ENCODE peak calls at places on chromosomes 11 and 22, in four cellular contexts. J is AG04450, U is endothelial cell of umbilical vein, Q is upper lobe of left lung. L is an unnamed sample.

GRCh38 chr22:25726241-25726640 is 15.7 kb upstream of the MYO18B start:
- DNase-seq in U (peak; percentile 37), Q (no peak), J (no peak), L (peak; percentile 20)

GRCh38 chr11:108148549-108148948 is 27.2 kb downstream of the ACAT1 start:
- DNase-seq in J (no peak), U (no peak), Q (no peak), L (no peak)

GRCh38 chr11:28472904-28473303 is 364.7 kb downstream of the METTL15 start:
- DNase-seq in U (no peak), J (no peak), Q (no peak), L (no peak)

GRCh38 chr11:126268361-126268707 is 361 bp downstream of the SRPRA start:
- DNase-seq in Q (no peak), J (no peak), U (no peak), L (no peak)

GRCh38 chr22:47613606-47614350 is 851.3 kb downstream of the TBC1D22A start:
- DNase-seq in J (no peak), Q (no peak), U (no peak), L (no peak)

GRCh38 chr22:50671641-50672040 is 982 bp upstream of the SHANK3 start:
- DNase-seq in U (peak; percentile 56), J (no peak), Q (no peak), L (no peak)

GRCh38 chr22:42769238-42769573 is 48.5 kb upstream of the A4GALT start:
- DNase-seq in Q (no peak), J (no peak), U (no peak), L (no peak)

GRCh38 chr11:235180-235997 is 753 bp downstream of the SIRT3 start:
- DNase-seq in J (no peak), Q (no peak), U (no peak), L (no peak)

GRCh38 chr11:32148824-32149223 is 58.0 kb downstream of the RCN1 start:
- DNase-seq in U (no peak), Q (no peak), J (no peak), L (no peak)

GRCh38 chr22:27986459-27986858 is 67.4 kb upstream of the PITPNB start:
- DNase-seq in J (no peak), U (no peak), Q (no peak), L (no peak)

GRCh38 chr11:85756401-85757200 is 54.3 kb downstream of the SYTL2 start:
- DNase-seq in U (no peak), J (no peak), Q (no peak), L (no peak)

GRCh38 chr11:127202105-127202504 is 201.5 kb upstream of the KIRREL3 start:
- DNase-seq in J (no peak), Q (no peak), U (no peak), L (no peak)

GRCh38 chr22:24953294-24954113 is 988 bp downstream of the KIAA1671 start:
- DNase-seq in U (peak; percentile 27), J (no peak), Q (peak; percentile 39), L (no peak)

GRCh38 chr22:21018314-21018713 is 3.3 kb downstream of the P2RX6 start:
- DNase-seq in Q (no peak), J (no peak), U (no peak), L (no peak)

GRCh38 chr11:85955531-85955930 is 100.3 kb downstream of the CCDC83 start:
- DNase-seq in J (peak; percentile 39), U (no peak), Q (no peak), L (no peak)

DNA sequence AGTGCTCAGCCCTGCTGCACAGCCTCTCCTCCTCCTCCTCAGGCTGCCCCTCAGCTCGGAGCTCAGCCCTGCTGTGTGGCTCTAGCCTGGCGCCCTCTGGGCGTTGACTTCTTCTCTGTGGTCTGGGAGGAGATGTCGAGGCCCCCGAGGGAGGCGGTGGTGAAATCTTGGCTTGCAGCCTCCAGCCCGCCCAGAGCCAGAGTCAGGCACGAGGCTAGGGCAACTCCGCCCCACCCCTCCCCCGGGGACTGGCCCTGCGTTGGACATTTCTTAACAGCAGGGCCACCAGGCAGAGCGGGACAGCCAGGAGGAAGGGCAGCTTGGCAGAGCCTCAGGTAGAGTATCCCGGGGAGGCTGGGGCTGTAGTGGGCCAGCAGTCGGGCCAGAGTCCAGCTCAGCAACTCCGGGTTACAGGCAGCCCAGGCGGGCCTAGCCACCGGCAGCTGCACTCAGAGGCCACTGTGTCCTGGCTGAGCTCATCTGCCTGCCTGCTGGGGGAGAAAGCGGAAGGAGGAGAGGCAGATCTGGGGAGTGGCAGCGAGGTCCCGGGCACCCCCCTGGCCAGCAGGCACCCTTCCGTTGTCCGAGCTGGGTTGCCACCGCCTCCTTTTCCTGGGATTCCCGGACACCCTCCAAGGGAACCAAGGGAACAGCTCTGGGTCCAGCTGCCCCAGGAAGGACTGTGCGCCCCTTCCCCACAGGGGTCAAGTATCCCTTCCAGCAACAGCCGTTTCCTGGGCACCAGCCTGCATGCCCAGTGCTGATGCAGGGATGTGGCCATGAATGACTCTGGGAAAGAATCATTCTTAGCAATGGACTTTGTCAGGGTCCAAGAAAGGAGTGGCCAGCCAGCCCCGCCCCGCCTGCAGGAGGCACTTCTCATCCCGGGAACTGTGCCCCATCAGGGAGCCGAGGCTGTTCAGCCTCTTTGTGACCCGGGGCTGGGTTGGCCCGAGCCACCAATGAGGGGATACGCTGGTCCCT is at the start of gene ALDH3B1:
- DNase-seq in U (peak; percentile 40), J (no peak), Q (peak; percentile 98), L (no peak)
- TF ChIP-seq CTCF in U (no peak), J (no peak), Q (peak; percentile 39), L (no peak)

GRCh38 chr11:44387825-44388224 is 77.9 kb upstream of the ALX4 start:
- DNase-seq in J (no peak), U (no peak), Q (no peak), L (no peak)
- TF ChIP-seq CTCF in J (no peak), U (no peak), Q (no peak), L (no peak)

GRCh38 chr11:42976636-42977217 is 335.1 kb upstream of the API5 start:
- DNase-seq in Q (no peak), J (no peak), U (no peak), L (no peak)

GRCh38 chr11:42972741-42973140 is 339.1 kb upstream of the API5 start:
- DNase-seq in J (no peak), U (no peak), Q (no peak), L (no peak)

GRCh38 chr11:42974510-42974909 is 337.3 kb upstream of the API5 start:
- DNase-seq in J (no peak), Q (no peak), U (no peak), L (no peak)
- TF ChIP-seq CTCF in J (no peak), Q (no peak), U (no peak), L (peak; percentile 34)

DNA sequence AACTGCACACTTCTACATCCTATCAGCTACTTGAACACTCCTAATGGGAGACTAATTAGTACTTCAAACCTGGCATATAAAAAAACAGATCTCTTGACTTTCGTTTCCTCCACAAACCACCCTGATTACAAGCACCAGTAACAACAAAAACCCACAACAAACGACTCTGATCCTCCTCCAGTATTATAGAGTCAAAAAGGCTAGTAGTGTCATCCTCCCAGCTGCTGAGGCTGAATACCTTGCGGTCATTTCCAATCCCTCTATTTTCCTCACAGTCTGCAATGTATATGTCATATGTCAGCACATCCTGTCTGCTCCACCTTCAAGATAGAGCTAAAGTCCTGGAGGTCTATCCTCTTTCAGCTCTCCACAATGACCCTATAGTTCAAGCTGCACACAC is 688.9 kb upstream of the RAG2 start:
- DNase-seq in U (no peak), J (no peak), Q (no peak), L (no peak)
- TF ChIP-seq CTCF in U (no peak), J (no peak), Q (no peak), L (no peak)

GRCh38 chr11:120172054-120172881 is 34.4 kb upstream of the TRIM29 start:
- DNase-seq in U (peak; percentile 39), J (no peak), Q (peak; percentile 57), L (peak; percentile 81)

GRCh38 chr11:120178441-120179070 is 32.3 kb upstream of the OAF start:
- DNase-seq in J (no peak), Q (no peak), U (no peak), L (peak; percentile 36)

GRCh38 chr11:120172921-120173705 is 35.2 kb upstream of the TRIM29 start:
- DNase-seq in U (no peak), Q (no peak), J (no peak), L (peak; percentile 63)

GRCh38 chr11:120173771-120174170 is 35.9 kb upstream of the TRIM29 start:
- DNase-seq in Q (no peak), J (no peak), U (no peak), L (no peak)

DNA sequence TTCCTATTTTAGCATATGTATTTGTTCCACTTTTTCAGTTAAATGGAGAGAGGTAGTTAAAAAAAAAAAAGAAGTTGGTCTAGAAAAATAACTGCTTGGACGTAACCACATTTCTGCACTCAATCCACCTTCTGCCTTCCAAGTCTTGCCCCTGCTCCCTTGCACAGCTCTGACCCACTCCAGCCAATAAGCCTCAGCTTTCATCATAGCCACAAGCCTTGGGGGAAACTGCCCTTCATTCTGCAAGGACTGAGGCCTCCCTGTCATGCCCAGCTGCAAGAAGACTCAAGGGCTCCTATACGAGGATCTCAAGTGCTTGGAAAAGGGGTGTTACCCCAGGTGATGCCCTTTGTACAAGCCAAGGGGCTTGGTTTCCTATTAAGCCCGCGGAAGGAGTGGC is 36.0 kb upstream of the OAF start:
- DNase-seq in Q (no peak), U (no peak), J (no peak), L (no peak)
- TF ChIP-seq CTCF in Q (no peak), U (no peak), J (no peak), L (no peak)

DNA sequence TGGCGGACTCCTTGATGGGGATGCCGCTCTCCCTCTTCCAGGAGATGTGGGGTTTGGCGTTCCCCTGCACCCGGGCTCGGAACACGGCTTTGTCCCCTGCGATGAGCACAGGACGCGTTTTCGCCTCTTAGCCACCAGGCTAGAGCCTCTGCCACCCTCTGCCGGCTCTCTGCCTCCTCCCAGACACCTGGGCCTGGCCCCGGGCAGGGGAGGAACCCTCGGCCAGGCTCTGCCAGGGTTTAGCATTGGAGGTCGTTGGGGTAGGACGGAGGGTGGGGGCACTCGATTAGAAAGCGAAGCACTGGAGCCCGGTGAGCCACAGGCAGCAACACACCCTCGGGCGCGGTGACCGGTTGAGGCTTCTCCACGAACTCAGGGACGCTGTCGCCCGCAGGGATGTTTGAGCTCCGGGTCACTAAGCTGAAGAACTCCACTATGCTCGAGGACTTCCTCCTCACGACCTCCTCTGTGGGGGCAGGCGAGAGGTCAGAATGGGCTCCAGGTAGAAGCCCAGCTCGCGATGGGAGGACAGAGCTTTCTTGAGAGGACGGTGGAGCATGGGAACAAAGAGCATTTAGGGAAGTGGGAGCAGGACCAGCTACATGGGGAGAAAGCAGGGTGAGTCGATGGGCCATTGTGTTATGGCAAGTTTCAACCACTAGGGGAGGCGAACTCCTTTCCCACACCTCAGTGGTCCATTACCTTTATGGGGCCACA is 4.3 kb downstream of the IGSF22 start:
- DNase-seq in J (no peak), Q (peak; percentile 37), U (peak; percentile 51), L (no peak)
- TF ChIP-seq CTCF in J (peak; percentile 83), Q (peak; percentile 77), U (peak; percentile 82), L (peak; percentile 83)

DNA sequence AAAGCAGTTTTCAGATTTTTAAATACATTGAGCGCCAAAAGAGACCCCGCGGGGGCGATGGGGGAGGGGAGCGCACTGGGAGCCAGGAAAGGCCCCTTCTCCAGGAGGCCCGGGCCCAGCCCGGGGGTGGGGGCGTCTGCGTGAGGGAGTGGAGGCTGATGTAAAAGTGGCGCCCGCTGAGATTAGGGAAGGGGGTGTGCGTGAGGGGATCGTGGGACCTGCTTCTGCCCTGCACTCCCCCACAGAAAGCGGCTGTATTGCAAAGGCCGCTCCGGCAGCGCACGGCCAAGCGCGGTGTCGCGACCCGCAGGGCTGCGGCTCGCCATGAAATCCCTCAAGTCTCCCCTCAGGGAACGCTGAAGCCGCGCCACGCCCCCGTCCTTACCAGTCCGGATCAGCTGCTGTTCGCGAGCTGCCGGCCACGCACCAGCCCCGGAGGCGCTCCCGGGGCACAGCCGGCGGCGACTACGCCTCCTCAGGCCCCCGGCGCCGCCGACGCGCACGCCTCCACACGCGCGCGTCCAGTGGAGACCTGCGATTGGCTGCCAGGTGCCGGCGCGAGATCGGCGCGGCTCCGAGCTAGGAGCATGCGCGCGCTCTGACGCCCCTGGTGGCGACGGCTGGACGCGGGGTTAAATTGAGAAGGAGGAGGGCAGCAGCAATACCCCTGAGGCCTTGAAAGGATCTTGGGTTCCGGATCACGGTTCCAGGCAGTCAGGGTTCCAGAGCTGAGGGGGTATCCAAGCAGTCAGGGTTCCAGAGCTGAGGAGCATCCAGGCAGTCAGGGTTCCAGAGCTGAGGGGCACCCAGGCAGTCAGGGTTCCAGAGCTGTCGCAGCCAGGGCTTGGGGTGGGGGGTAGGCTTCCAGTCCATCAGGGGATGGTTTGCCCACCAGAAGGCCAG is at the start of gene ZNF280B:
- DNase-seq in Q (peak; percentile 44), U (peak; percentile 89), J (peak; percentile 46), L (peak; percentile 90)
- TF ChIP-seq CTCF in Q (peak; percentile 60), U (peak; percentile 82), J (peak; percentile 74), L (peak; percentile 84)